ENCODE peak calls at places on chromosomes 11 and 22, in ten cellular contexts. R, X, Y, G, E, P, A, Q, M and I are unnamed samples.

GRCh38 chr11:84384637-84385227 is 1098.6 kb upstream of the CCDC90B start:
- DNase-seq in Y (peak; percentile 3), R (no peak), A (peak; percentile 59), X (no peak), Q (peak; percentile 11), G (peak; percentile 45), P (peak; percentile 83), E (peak; percentile 25), M (peak; percentile 57), I (peak; percentile 47)

GRCh38 chr11:103897156-103897555 is 139.3 kb upstream of the DDI1 start:
- DNase-seq in M (no peak), R (no peak), Y (no peak), E (no peak), A (no peak), X (no peak), G (peak; percentile 57), P (no peak), Q (no peak), I (no peak)

GRCh38 chr22:19786264-19786585 is 25.6 kb downstream of the TBX1 start:
- DNase-seq in Q (no peak), G (no peak), X (no peak), R (no peak), Y (no peak), A (no peak), M (no peak), E (no peak), P (no peak), I (no peak)

GRCh38 chr11:18705651-18706281 is 7.2 kb downstream of the TMEM86A start:
- DNase-seq in X (no peak), R (peak; percentile 34), Y (no peak), G (no peak), P (peak; percentile 27), E (peak; percentile 72), Q (no peak), M (peak; percentile 35), A (no peak), I (peak; percentile 39)

GRCh38 chr22:29377979-29378378 is 10.4 kb downstream of the AP1B1 start:
- DNase-seq in Y (no peak), P (no peak), E (no peak), X (no peak), A (no peak), Q (no peak), G (no peak), M (peak; percentile 80), R (no peak), I (no peak)

GRCh38 chr11:86577663-86578636 is 94.5 kb downstream of the ME3 start:
- DNase-seq in P (peak; percentile 79), X (no peak), Y (peak; percentile 38), M (no peak), R (peak; percentile 87), G (no peak), E (no peak), A (peak; percentile 72), Q (no peak), I (no peak)

GRCh38 chr22:30038219-30038618 is 42.0 kb upstream of the HORMAD2 start:
- DNase-seq in Q (no peak), G (no peak), X (no peak), Y (no peak), E (no peak), A (peak; percentile 32), P (no peak), M (peak; percentile 64), R (peak; percentile 29), I (no peak)

GRCh38 chr11:116778556-116778955 is 5.8 kb upstream of the BUD13 start:
- DNase-seq in A (no peak), M (no peak), G (no peak), E (no peak), Y (no peak), R (no peak), Q (no peak), P (no peak), X (no peak), I (no peak)

GRCh38 chr11:36530840-36531239 is 20.8 kb upstream of the TRAF6 start:
- DNase-seq in A (no peak), M (no peak), X (no peak), Y (no peak), P (no peak), G (no peak), E (no peak), Q (no peak), R (no peak), I (no peak)

GRCh38 chr11:36534276-36534675 is 24.2 kb upstream of the TRAF6 start:
- DNase-seq in P (no peak), E (no peak), X (no peak), Q (no peak), Y (no peak), A (no peak), M (no peak), R (no peak), G (no peak), I (no peak)

GRCh38 chr11:36532908-36533601 is 23.0 kb upstream of the TRAF6 start:
- DNase-seq in X (no peak), Q (no peak), E (peak; percentile 51), Y (no peak), P (peak; percentile 45), G (no peak), A (no peak), M (no peak), R (no peak), I (no peak)
- H3K27ac ChIP-seq in X (no peak overlapping the region), Q (no peak overlapping the region), E (peak overlapping the region; percentile 91), Y (no peak overlapping the region), P (peak overlapping the region; percentile 39), G (no peak overlapping the region), A (peak overlapping the region; percentile 16), M (no peak overlapping the region), R (no peak overlapping the region), I (no peak overlapping the region)

DNA sequence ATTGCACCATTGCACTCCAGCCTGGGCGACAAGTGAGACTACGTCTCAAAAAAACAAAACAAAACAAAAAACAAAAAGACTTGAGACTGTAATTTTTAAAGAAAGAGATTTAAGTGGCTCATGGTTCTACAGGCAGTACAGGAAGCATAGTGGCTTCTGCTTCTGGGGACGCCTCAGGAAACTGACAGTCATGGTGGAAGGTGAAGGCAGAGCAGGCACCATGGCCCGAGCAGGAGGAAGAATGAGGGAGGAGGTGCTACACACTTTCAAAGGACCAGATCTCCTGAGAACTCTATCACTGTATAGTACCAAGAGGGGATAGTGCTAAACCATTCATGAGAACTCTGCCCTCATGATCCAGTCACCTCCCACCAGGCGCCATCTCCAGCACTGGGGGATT is 52.0 kb downstream of the CBL start:
- DNase-seq in Q (peak; percentile 24), G (no peak), X (no peak), P (no peak), Y (no peak), R (no peak), M (no peak), E (no peak), A (no peak), I (no peak)
- TF ChIP-seq CTCF in Q (no peak), G (no peak), X (no peak), P (no peak), Y (no peak), R (no peak), M (no peak), E (no peak), A (no peak), I (no peak)

GRCh38 chr11:65486570-65487466 is 12.0 kb upstream of the MALAT1 start:
- DNase-seq in P (no peak), R (no peak), Y (no peak), X (peak; percentile 79), G (no peak), Q (no peak), E (no peak), M (no peak), A (peak; percentile 23), I (no peak)

GRCh38 chr11:65489061-65489705 is 9.7 kb upstream of the MALAT1 start:
- DNase-seq in G (no peak), A (peak; percentile 86), Y (no peak), R (peak; percentile 75), M (no peak), E (no peak), X (peak; percentile 98), P (peak; percentile 66), Q (no peak), I (no peak)

GRCh38 chr11:65485820-65486219 is 13.0 kb upstream of the MALAT1 start:
- DNase-seq in X (no peak), A (no peak), G (no peak), P (no peak), Q (no peak), Y (no peak), E (no peak), M (no peak), R (peak; percentile 46), I (no peak)

GRCh38 chr11:65488273-65489058 is 10.4 kb upstream of the MALAT1 start:
- DNase-seq in Y (no peak), A (peak; percentile 77), P (no peak), Q (no peak), E (no peak), M (no peak), G (no peak), R (peak; percentile 85), X (peak; percentile 89), I (no peak)

DNA sequence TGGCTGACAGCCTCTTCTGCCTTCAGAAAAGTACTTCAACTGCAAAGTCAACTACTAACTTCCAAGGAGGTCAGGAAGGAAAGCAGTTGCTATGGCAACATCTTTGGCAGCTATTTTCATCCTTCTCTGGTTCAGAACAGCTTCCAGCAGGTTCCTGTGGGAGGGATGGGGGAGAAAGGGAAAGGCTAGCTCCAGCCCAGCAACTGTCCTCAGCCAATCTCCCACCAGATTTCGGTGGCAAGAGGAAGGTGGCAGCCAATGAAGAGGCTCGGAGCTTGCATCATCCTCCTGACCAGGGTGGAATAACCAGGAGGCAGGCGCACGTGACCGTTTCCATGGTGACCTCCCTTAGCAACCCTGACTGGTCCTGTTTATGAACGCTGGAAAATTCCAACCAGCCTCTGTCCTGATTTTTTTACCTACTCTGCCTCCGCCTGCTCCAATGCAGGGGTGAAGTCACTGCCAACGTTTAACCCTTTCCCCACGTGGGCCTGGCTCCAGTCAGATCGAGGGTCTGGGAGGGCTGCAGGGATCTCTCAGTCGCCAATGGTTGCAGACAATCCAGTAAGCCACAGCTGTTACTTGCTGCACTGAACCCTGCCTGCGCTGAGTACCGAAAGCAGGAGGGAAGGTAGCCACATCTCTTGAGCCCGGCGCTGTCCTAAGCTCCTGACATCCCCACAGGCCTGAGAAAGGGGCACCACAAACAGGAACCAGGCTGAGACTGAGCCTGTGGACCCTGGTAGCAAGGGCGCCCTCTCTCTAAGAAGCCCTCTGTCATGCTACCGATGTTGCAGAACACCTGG is 11.2 kb upstream of the MALAT1 start:
- DNase-seq in A (peak; percentile 100), Y (peak; percentile 100), G (peak; percentile 81), R (peak; percentile 100), P (peak; percentile 99), M (peak; percentile 98), X (peak; percentile 100), Q (no peak), E (peak; percentile 90), I (peak; percentile 96)
- H3K4me3 ChIP-seq in A (no peak overlapping the region), Y (peak overlapping the region; percentile 45), G (peak overlapping the region; percentile 45), R (peak overlapping the region; percentile 18), P (no peak overlapping the region), M (no peak overlapping the region), X (peak overlapping the region; percentile 42), Q (no peak overlapping the region), E (peak overlapping the region; percentile 25), I (peak overlapping the region; percentile 48)

DNA sequence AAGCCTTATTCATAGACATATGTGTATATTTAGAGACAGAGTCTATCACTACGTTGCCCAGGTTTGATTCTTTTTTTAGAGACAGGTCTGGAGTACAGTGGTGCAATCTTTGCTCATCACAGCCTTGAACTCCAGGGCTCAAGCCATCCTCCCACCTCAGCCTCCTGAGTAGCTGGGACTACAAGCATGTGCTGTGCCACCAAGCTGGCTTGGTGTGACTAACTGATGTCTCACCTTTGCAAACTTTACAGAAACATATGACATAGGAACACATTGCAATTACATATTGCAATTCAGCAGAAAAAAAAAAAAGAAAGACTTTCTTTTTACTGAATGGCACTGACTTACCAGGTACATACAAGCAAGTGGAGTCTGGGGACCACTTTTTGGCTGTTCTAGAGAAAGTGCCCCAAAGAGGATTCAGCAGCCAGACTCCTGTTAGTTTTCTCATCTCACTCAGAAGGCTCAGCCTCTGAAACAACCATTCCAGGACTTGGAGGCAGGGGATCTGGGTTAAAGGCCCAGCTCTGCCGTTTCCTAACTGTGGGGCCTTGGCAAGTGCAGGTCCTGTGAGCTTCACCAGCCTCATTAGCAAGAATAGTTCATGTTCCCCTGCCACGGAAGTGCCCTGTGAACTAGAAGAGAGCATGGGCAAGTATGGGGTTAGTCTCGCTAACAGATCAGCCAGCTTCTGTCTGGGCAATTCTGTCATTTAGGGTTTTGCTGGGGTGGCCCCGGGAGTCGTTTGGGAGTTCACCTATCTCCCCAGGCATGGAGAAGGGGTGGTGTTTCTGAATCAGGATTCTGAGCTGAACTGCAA is 11.2 kb upstream of the NFAM1 start:
- DNase-seq in Y (no peak), A (no peak), E (no peak), G (no peak), P (no peak), R (no peak), Q (no peak), X (no peak), M (no peak), I (no peak)
- H3K27ac ChIP-seq in Y (no peak overlapping the region), A (peak overlapping the region; percentile 45), E (peak overlapping the region; percentile 76), G (no peak overlapping the region), P (no peak overlapping the region), R (peak overlapping the region; percentile 86), Q (no peak overlapping the region), X (peak overlapping the region; percentile 35), M (peak overlapping the region; percentile 86), I (peak overlapping the region; percentile 72)